ENCODE peak calls at places on chromosomes 4 and X, in four cellular contexts. G is lower leg skin, S is breast epithelium, P is A549. V is an unnamed sample.

GRCh38 chr4:162732871-162733270 is 433.8 kb downstream of the NAF1 start:
- DNase-seq in G (no peak), P (no peak), S (no peak), V (no peak)

GRCh38 chr4:114386637-114387233 is 211.9 kb upstream of the UGT8 start:
- DNase-seq in P (no peak), S (no peak), G (no peak), V (no peak)

GRCh38 chrX:96480081-96480480 is 204.6 kb upstream of the DIAPH2 start:
- DNase-seq in S (no peak), P (no peak), G (no peak), V (no peak)

GRCh38 chrX:45449982-45450381 is 249.3 kb upstream of the DIPK2B start:
- DNase-seq in G (no peak), P (no peak), S (no peak), V (no peak)

GRCh38 chrX:21645437-21646220 is 12.5 kb downstream of the KLHL34 start:
- DNase-seq in P (no peak), G (no peak), S (no peak), V (no peak)

GRCh38 chrX:119266364-119266995 is 30.4 kb downstream of the PGRMC1 start:
- DNase-seq in S (no peak), P (peak), G (peak), V (peak)

GRCh38 chr4:153950100-153950979 is 161.5 kb upstream of the SFRP2 start:
- DNase-seq in S (no peak), P (no peak), G (no peak), V (no peak)

GRCh38 chr4:182174979-182175378 is 68.2 kb upstream of the TENM3 start:
- DNase-seq in P (no peak), S (no peak), G (no peak), V (no peak)

GRCh38 chrX:135536883-135537282 is 16.4 kb downstream of the INTS6L start:
- DNase-seq in G (no peak), P (no peak), S (no peak), V (no peak)

GRCh38 chr4:32847466-32847865 is 2127.3 kb downstream of the PCDH7 start:
- DNase-seq in G (no peak), P (no peak), S (no peak), V (no peak)

GRCh38 chr4:184745747-184746531 is 12.0 kb upstream of the CENPU start:
- DNase-seq in S (peak), P (peak), G (peak), V (peak)

GRCh38 chrX:46758163-46758955 is 559 bp downstream of the SLC9A7 start:
- DNase-seq in S (no peak), P (no peak), G (no peak), V (no peak)

GRCh38 chr4:109816082-109816442 is 500 bp downstream of the GAR1 start:
- DNase-seq in S (no peak), P (no peak), G (no peak), V (no peak)

GRCh38 chr4:109816894-109817293 is 1.3 kb downstream of the GAR1 start:
- DNase-seq in S (no peak), P (no peak), G (no peak), V (no peak)

GRCh38 chr4:109811707-109812106 is 3.9 kb upstream of the GAR1 start:
- DNase-seq in P (no peak), S (no peak), G (no peak), V (no peak)

GRCh38 chr4:109818268-109818667 is 2.7 kb downstream of the GAR1 start:
- DNase-seq in P (no peak), G (no peak), S (no peak), V (no peak)

DNA sequence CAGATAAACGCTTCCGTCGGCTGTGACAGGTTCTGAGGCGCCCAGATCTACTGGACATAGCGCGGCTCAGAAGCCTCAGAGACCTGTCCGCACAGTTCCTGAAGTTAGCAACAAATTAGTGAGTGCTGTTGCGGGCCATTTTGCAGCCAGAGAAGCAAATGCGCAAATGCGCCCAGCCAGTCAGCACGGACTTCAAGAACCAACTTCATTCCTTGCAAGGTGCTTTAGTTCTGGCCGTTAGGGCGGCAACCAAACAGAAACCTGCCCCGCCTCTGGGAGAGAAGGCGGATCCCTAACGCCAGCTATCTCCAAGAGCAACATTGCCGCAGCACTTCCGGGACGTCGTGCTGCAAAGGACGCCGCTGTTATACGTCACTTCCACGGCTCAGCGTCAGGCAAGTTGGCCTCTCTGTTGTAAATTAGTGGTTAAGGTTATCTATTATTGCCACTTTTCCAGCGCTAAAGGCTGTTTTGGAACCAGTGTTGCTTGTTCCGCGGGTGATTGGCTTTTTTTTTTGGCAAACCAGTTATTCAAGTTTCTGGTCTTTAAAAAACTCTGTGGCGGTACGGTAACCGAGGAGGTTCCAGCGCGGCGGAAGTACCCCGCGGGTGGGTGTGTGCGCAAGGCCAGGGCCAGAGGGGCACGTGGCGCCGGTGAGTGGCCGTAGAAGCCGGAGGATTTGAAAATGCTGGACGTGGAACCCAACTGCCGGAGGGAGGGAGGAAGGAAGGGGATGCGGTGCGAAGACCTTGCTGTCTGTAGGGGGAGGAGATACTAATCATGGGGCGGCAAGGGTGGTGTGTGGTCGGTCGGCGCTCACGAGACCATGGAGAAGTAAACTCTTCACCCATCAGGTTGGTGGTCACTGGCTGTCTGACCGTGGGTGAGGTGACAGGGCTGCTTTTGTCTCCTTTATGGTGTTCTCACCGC is at the start of gene GAR1:
- DNase-seq in S (peak), P (peak), G (peak), V (peak)
- TF ChIP-seq POLR2A in S (peak), P (peak), G (no peak), V (peak)

DNA sequence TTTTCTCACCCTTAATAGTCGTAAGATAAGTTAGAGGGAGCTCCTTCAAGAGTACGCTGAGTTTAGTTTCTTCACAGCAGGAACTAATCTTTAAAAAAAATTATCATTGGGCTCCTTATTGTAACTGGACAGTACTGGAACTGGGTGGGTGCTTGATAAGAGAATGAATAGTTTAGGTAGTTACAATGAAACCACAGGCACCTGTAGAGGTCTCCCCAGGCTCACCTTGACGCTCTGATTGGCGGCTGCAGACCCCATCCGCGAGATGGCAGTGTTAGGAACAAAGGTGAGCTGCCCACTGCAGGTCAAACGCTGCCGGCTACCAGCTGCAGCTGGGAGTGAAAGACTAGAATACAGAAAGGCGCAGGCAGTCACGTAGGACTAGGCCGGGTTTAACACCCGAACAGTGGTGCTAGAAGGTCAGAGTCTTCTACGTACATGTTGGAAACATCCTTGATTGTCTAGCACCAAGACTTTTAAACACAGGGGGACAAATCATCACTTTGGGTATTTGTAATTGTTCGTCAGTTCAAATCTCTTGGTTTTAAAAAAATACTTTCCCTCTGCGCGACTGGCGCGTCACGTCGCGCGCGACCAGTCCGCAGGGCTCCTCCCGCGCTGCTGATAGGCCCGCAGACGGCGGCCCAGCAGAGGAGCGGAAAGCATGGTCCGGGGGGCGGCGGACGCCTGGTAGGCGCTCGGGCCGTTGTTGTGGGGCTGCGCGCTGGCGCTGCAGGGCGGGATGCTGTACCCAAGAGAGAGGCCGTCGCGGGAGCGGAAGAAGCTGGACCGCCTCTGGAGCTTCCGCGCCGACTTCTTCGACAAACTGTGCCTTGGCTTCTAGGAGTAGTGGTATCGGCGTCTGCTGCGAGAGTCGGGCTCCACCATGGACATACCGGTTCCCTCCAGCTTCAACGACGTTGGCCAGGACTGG is 45.6 kb downstream of the SMARCA5 start:
- DNase-seq in G (peak), P (peak), S (peak), V (no peak)
- TF ChIP-seq POLR2A in G (no peak), P (no peak), S (no peak), V (no peak)

DNA sequence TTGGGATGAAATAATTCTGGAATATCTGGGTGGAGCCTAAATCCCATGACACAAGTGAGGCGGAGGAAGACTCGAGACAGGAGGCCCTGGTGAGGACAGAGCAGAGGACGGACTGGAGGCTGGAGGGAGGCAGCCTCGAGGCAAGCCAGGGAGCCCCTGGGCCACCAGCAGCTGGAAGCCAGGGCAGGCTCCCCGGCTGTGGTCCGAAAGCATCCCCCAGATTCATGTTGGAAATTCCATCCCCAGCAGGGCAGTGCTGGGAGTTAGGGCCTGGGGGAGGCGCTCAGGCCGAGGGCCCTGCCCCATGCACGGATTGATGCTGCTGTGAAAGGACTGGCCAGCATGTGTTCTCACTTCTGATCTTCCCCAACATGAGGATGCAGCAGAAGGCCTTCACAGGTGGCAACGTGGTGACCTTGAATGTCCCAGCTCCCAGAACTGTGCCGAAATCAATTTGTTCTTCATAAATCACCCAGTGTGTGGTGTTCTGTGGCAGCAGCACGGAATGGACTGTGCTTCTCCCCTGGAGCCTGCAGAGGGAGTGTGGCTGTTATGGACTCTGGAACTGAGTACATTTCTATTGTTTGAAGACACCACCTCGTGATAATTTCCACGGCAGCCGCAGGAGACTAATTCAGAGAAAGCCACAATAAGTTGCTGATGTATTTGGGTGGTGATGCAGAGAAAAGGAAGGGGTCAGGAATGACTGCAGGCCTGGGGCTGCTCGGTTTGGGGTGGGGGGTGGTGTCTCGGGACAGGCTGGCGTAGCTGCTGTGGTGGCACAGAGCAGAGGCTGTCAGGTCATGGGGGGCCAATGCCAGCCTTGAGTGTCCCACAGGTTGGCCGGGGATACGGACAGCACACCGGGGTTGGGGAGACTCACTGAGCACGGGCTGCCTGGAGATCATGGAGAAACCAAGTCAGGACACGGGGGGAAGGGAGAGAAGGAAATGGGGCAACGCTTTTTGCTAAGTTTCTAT is 56.9 kb downstream of the PCGF3 start:
- DNase-seq in P (no peak), G (no peak), S (no peak), V (no peak)
- TF ChIP-seq POLR2A in P (no peak), G (no peak), S (no peak), V (no peak)

GRCh38 chr4:109735566-109736454 is 5.9 kb upstream of the PLA2G12A start:
- DNase-seq in G (no peak), P (no peak), S (no peak), V (no peak)
- TF ChIP-seq POLR2A in G (no peak), P (no peak), S (no peak), V (no peak)

GRCh38 chrX:1384738-1385250 is 7.1 kb downstream of the SLC25A6 start:
- DNase-seq in S (no peak), P (no peak), G (peak), V (no peak)
- TF ChIP-seq POLR2A in S (no peak), P (no peak), G (no peak), V (no peak)

V was measured in H54.